ENCODE peak calls at places on chromosome 18, in five cellular contexts. R is Peyer's patch, L is body of pancreas, C is HCT116, Q is stomach. D is an unnamed sample.

GRCh38 chr18:42047721-42048120 is 92.7 kb downstream of the PIK3C3 start:
- DNase-seq in R (no peak), L (no peak), C (no peak), Q (no peak), D (no peak)

GRCh38 chr18:48168861-48169260 is 238.4 kb upstream of the SMAD2 start:
- DNase-seq in R (no peak), L (no peak), C (no peak), Q (no peak), D (no peak)

GRCh38 chr18:60197233-60197632 is 175.3 kb downstream of the MC4R start:
- DNase-seq in R (no peak), L (no peak), C (no peak), Q (no peak), D (no peak)

GRCh38 chr18:63237486-63237885 is 82.1 kb downstream of the BCL2 start:
- DNase-seq in R (no peak), L (no peak), C (no peak), Q (no peak), D (no peak)

GRCh38 chr18:36186461-36187137 is 698 bp upstream of the MOCOS start:
- DNase-seq in R (peak; percentile 30), L (peak; percentile 42), C (no peak), Q (peak; percentile 40), D (peak; percentile 38)

GRCh38 chr18:59308201-59309014 is 10.0 kb downstream of the CPLX4 start:
- DNase-seq in R (peak; percentile 42), L (peak; percentile 73), C (peak; percentile 43), Q (peak; percentile 81), D (peak; percentile 83)

GRCh38 chr18:73848656-73849055 is 299.0 kb downstream of the FBXO15 start:
- DNase-seq in R (no peak), L (no peak), C (no peak), Q (no peak), D (no peak)

GRCh38 chr18:7221424-7222155 is 9.3 kb upstream of the LRRC30 start:
- DNase-seq in R (no peak), L (peak; percentile 53), C (peak; percentile 16), Q (no peak), D (peak; percentile 76)

GRCh38 chr18:59910967-59911366 is 11.2 kb downstream of the PMAIP1 start:
- DNase-seq in R (no peak), L (no peak), C (no peak), Q (no peak), D (no peak)

GRCh38 chr18:39558658-39559057 is 1993.1 kb upstream of the CELF4 start:
- DNase-seq in R (no peak), L (no peak), C (no peak), Q (no peak), D (no peak)

GRCh38 chr18:26637324-26637723 is 89.0 kb upstream of the KCTD1 start:
- DNase-seq in R (no peak), L (no peak), C (no peak), Q (no peak), D (no peak)

GRCh38 chr18:69998523-69998987 is 50.9 kb upstream of the CD226 start:
- DNase-seq in R (no peak), L (no peak), C (no peak), Q (no peak), D (no peak)

GRCh38 chr18:48433541-48433940 is 24.4 kb upstream of the ZBTB7C start:
- DNase-seq in R (no peak), L (no peak), C (no peak), Q (no peak), D (no peak)

GRCh38 chr18:44599409-44599808 is 81.3 kb upstream of the SETBP1 start:
- DNase-seq in R (no peak), L (peak; percentile 34), C (no peak), Q (no peak), D (peak; percentile 64)

GRCh38 chr18:8121091-8121490 is 488.1 kb upstream of the RAB12 start:
- DNase-seq in R (no peak), L (no peak), C (no peak), Q (no peak), D (no peak)

GRCh38 chr18:73479472-73479871 is 611.7 kb upstream of the NETO1 start:
- DNase-seq in R (no peak), L (no peak), C (no peak), Q (no peak), D (no peak)

GRCh38 chr18:21134895-21135294 is 23.3 kb upstream of the ROCK1 start:
- DNase-seq in R (no peak), L (no peak), C (no peak), Q (no peak), D (no peak)

GRCh38 chr18:24987271-24987932 is 364.6 kb downstream of the ZNF521 start:
- DNase-seq in R (no peak), L (no peak), C (no peak), Q (no peak), D (no peak)

GRCh38 chr18:50128506-50129271 is 66.3 kb downstream of the MYO5B start:
- DNase-seq in R (no peak), L (peak; percentile 33), C (no peak), Q (peak; percentile 58), D (no peak)

GRCh38 chr18:48736316-48736715 is 197.5 kb downstream of the CTIF start:
- DNase-seq in R (no peak), L (no peak), C (no peak), Q (no peak), D (no peak)

GRCh38 chr18:71815305-71815704 is 728.8 kb downstream of the CBLN2 start:
- DNase-seq in R (no peak), L (no peak), C (no peak), Q (no peak), D (no peak)

GRCh38 chr18:37322497-37323035 is 243.0 kb downstream of the CELF4 start:
- DNase-seq in R (peak; percentile 16), L (peak; percentile 45), C (peak; percentile 26), Q (peak; percentile 42), D (peak; percentile 64)

GRCh38 chr18:11986061-11986460 is 4.8 kb downstream of the IMPA2 start:
- DNase-seq in R (no peak), L (no peak), C (no peak), Q (no peak), D (no peak)

GRCh38 chr18:60411715-60412114 is 39.1 kb upstream of the MC4R start:
- DNase-seq in R (no peak), L (no peak), C (peak; percentile 15), Q (no peak), D (no peak)

GRCh38 chr18:58762781-58763171 is 91.5 kb downstream of the MALT1 start:
- DNase-seq in R (no peak), L (no peak), C (no peak), Q (no peak), D (peak; percentile 9)

GRCh38 chr18:38980420-38980819 is 1414.8 kb upstream of the CELF4 start:
- DNase-seq in R (no peak), L (no peak), C (no peak), Q (no peak), D (no peak)

GRCh38 chr18:7452331-7452730 is 114.8 kb upstream of the PTPRM start:
- DNase-seq in R (no peak), L (peak; percentile 42), C (peak; percentile 1), Q (no peak), D (peak; percentile 60)

GRCh38 chr18:62607302-62607701 is 84.5 kb downstream of the ZCCHC2 start:
- DNase-seq in R (no peak), L (no peak), C (no peak), Q (no peak), D (no peak)

GRCh38 chr18:55587341-55588000 is 521 bp downstream of the TCF4 start:
- DNase-seq in R (peak; percentile 45), L (no peak), C (no peak), Q (no peak), D (peak; percentile 48)

GRCh38 chr18:12079504-12080237 is 14.0 kb upstream of the ANKRD62 start:
- DNase-seq in R (no peak), L (no peak), C (no peak), Q (no peak), D (peak; percentile 60)

GRCh38 chr18:54149078-54149697 is 75.3 kb downstream of the MBD2 start:
- DNase-seq in R (no peak), L (no peak), C (peak; percentile 63), Q (no peak), D (peak; percentile 64)

GRCh38 chr18:21053127-21053526 is 58.5 kb downstream of the ROCK1 start:
- DNase-seq in R (no peak), L (no peak), C (no peak), Q (no peak), D (no peak)

GRCh38 chr18:32308493-32309120 is 118.8 kb downstream of the MEP1B start:
- DNase-seq in R (no peak), L (no peak), C (peak; percentile 72), Q (no peak), D (no peak)

DNA sequence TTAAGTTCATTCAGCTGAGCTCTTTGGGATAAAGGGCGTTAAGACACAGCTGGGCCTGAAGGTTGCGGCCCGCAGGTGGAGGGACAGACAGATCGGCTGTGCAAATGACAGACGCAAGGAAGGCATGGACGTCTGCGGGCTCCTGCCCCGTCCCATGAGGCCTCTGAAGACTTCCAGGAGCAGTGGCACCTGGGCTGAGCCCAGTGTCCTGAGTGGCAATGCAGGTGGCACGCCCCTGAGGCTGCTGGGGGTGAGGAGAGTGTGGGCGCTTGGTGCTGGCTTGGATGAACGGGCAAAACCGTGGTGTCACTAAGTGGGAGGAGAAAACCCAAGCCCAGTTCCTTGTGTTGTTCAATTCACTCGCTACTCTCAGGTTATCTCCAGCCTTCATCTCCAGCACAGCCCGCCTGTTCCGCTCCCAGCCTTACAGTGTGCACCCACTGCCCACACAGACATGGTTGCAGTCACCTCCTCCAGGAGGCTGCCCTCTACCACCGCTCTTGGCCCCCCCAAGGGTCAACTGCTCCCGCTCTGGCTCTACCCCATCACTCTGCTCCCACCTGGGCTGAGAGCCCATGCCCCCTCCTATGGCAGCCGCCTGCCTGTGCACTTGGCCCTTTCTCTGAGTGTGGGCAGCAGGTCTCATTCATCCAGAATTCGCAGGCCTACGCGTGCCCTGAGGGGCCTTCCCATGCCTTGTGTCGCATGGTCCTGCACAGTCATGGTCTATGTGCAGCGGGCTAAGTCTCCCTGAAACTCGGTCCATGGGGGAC is 50.3 kb downstream of the PTGR3 start:
- DNase-seq in R (no peak), L (no peak), C (no peak), Q (no peak), D (no peak)
- TF ChIP-seq POLR2A in R (no peak), L (no peak), C (no peak), Q (no peak), D (no peak)

GRCh38 chr18:79789091-79789891 is 8.4 kb upstream of the KCNG2 start:
- DNase-seq in R (no peak), L (no peak), C (no peak), Q (no peak), D (no peak)
- H3K27me3 ChIP-seq in R (no peaks in the 10 kb centered on the region), L (peaks cover 24% of the 10 kb centered on the region), C (no peaks in the 10 kb centered on the region), Q (peaks cover 82% of the 10 kb centered on the region), D (no peaks in the 10 kb centered on the region)

DNA sequence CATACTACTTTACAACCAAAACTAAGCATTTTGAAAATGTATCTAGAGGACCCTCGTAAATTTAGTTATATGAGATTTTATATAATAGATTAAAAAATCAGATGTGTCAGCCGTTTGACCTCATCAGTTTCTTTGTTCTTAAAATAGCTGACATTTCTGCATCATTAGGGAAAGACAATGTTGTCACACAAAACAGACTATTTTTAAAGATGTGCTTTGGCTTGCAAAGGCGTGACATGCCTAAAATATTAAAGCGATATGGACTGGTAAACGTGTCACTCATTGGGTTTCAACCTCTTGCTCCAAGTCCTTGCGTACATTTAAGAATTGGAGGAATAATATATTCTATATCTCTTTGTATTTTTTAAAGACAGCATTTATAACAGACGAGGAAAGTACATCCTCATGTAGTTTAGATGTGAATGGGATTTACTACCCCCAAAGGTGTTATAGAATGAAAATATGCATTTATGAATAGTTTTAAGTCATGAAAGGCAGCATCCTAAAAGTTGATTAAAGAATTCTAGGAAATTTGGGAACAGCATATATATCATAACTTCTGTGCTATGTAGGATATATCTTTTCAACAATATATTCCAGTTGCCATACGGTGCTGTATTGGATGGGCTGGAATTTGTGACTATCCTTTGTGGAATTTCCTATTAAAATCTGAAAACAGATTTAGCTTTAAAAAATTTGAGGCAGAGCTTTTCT is 3.8 kb downstream of the MYL12A start:
- DNase-seq in R (no peak), L (no peak), C (no peak), Q (no peak), D (no peak)
- H3K4me3 ChIP-seq in R (no peak overlapping the region), L (no peak overlapping the region), C (no peak overlapping the region), Q (no peak overlapping the region), D (no peak overlapping the region)

GRCh38 chr18:3261393-3262233 is at the start of gene MYL12B:
- DNase-seq in R (peak; percentile 77), L (peak; percentile 76), C (peak; percentile 62), Q (peak; percentile 84), D (peak; percentile 82)
- TF ChIP-seq POLR2A in R (peak; percentile 78), L (peak; percentile 93), C (peak; percentile 25), Q (no peak), D (no peak)